ENCODE peak calls at places on chromosome 19, in seven cellular contexts. L, H, C, X, K, T and R are unnamed samples.

GRCh38 chr19:53545271-53546065 is 7.5 kb downstream of the ZNF331 start:
- DNase-seq in L (no peak), H (no peak), C (no peak), X (no peak), K (no peak), T (peak), R (no peak)

GRCh38 chr19:955803-956746 is 28.1 kb upstream of the WDR18 start:
- DNase-seq in L (no peak), H (no peak), C (no peak), X (no peak), K (no peak), T (no peak), R (no peak)

GRCh38 chr19:54311486-54311885 is 1.5 kb downstream of the LILRA5 start:
- DNase-seq in L (no peak), H (no peak), C (no peak), X (no peak), K (no peak), T (no peak), R (no peak)

GRCh38 chr19:42270346-42271044 is 1.4 kb downstream of the CIC start:
- DNase-seq in L (peak), H (no peak), C (peak), X (peak), K (no peak), T (peak), R (peak)

GRCh38 chr19:51009061-51009891 is 7.9 kb upstream of the KLK8 start:
- DNase-seq in L (no peak), H (no peak), C (no peak), X (no peak), K (no peak), T (no peak), R (no peak)

GRCh38 chr19:58546131-58546530 is 2.3 kb downstream of the TRIM28 start:
- DNase-seq in L (no peak), H (no peak), C (no peak), X (no peak), K (no peak), T (no peak), R (no peak)

GRCh38 chr19:35868172-35868822 is at the start of gene APLP1:
- DNase-seq in L (peak), H (peak), C (peak), X (peak), K (peak), T (peak), R (peak)

GRCh38 chr19:20503536-20503935 is 62.0 kb downstream of the ZNF737 start:
- DNase-seq in L (peak), H (no peak), C (no peak), X (no peak), K (no peak), T (peak), R (no peak)

GRCh38 chr19:4744451-4745170 is 21.0 kb upstream of the DPP9 start:
- DNase-seq in L (peak), H (no peak), C (no peak), X (no peak), K (no peak), T (peak), R (no peak)

GRCh38 chr19:8367327-8368001 is 3.5 kb downstream of the ANGPTL4 start:
- DNase-seq in L (peak), H (peak), C (peak), X (no peak), K (peak), T (peak), R (peak)

GRCh38 chr19:5150331-5150901 is 181.5 kb downstream of the KDM4B start:
- DNase-seq in L (no peak), H (no peak), C (no peak), X (no peak), K (peak), T (no peak), R (no peak)

GRCh38 chr19:1773173-1773572 is 19.9 kb downstream of the ONECUT3 start:
- DNase-seq in L (no peak), H (no peak), C (peak), X (no peak), K (no peak), T (no peak), R (no peak)

GRCh38 chr19:41784337-41785239 is 11.8 kb upstream of the CEACAM3 start:
- DNase-seq in L (no peak), H (no peak), C (peak), X (no peak), K (no peak), T (no peak), R (no peak)

GRCh38 chr19:45668342-45668871 is 386 bp downstream of the GIPR start:
- DNase-seq in L (no peak), H (no peak), C (no peak), X (no peak), K (no peak), T (no peak), R (no peak)
- H3K4me3 ChIP-seq in L (peak), H (peak), C (peak), X (peak), K (peak), T (peak), R (peak)

GRCh38 chr19:31126236-31126635 is 223.0 kb downstream of the TSHZ3 start:
- DNase-seq in L (no peak), H (no peak), C (no peak), X (no peak), K (no peak), T (no peak), R (no peak)
- H3K27ac ChIP-seq in L (no peak), H (no peak), C (no peak), X (no peak), K (no peak), T (peak), R (no peak)

DNA sequence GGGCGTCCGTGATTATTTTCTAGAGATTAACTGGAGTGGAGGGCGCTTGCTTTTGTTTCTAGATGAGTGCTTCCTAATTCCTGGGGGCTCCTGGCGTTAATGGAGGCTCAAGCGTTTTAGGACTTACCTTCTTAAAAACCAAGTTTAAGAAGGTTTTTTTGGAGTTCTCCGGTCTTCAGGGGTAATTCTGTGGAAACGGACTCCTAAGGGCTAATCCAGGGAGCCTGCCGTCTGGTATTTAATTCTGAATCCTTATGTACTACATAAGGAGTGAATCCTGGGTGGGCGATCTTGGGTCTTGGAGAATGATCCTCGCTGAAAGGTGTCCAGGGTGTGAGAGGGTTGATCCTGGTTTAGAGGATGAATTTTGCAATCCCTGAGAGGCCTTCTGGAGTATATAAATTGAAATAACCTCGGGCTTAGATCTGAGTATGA is 357 bp downstream of the RPS11 start:
- DNase-seq in L (no peak), H (no peak), C (no peak), X (no peak), K (no peak), T (no peak), R (no peak)
- TF ChIP-seq CTCF in L (no peak), H (no peak), C (no peak), X (no peak), K (no peak), T (no peak), R (no peak)

DNA sequence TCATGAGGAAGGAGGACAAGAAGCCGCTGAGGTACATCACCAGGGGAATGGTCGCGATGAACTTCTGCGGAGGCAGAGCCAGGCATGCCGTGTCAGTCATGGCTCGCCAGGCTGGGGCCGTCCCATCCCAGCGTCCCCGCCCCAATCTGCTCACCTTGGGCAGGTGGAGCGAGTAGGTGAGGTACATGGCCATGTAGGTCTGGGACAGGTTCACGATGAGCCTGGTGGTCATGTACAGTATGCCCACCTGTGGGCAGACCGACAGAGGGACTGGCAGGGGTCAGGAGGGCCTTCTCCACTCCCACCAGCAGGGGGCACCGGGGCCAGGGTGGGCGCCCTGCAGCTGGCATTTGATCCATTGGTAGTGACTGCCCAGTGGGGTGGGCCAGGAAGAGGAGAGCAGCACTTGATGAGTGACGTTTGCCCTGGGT is 8.3 kb downstream of the TEKTIP1 start:
- DNase-seq in L (no peak), H (no peak), C (no peak), X (peak), K (no peak), T (no peak), R (no peak)
- H3K4me3 ChIP-seq in L (no peak), H (no peak), C (no peak), X (no peak), K (no peak), T (no peak), R (no peak)

GRCh38 chr19:45170146-45171106 is 7.6 kb downstream of the TRAPPC6A start:
- DNase-seq in L (no peak), H (no peak), C (no peak), X (no peak), K (no peak), T (no peak), R (no peak)

GRCh38 chr19:45171211-45171623 is 6.8 kb downstream of the TRAPPC6A start:
- DNase-seq in L (peak), H (no peak), C (no peak), X (no peak), K (no peak), T (no peak), R (no peak)

GRCh38 chr19:45172611-45173208 is 5.3 kb downstream of the TRAPPC6A start:
- DNase-seq in L (no peak), H (no peak), C (no peak), X (no peak), K (no peak), T (no peak), R (no peak)

GRCh38 chr19:45173816-45174215 is 4.2 kb downstream of the TRAPPC6A start:
- DNase-seq in L (no peak), H (no peak), C (no peak), X (no peak), K (no peak), T (no peak), R (no peak)

DNA sequence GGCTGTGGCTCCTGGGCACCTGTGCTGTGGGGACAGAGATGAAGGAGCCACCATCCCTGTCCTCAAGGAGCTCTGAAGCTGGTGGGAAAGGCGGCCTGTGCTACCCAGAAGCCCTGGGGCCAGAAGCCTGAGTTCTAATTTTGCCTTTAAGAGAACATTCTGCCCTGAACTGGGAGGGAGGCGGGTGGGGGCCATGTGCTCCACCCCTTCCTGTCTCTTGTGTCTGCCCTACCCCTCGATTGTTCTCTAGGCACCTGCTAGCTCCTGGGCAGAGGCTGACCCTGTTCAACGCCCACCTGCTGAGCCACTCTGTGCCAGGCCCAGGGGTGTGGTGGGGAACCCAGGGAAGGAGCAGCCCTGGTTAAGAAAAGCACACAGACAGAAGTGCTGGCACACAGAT is 5.9 kb downstream of the TRAPPC6A start:
- DNase-seq in L (no peak), H (no peak), C (no peak), X (peak), K (no peak), T (no peak), R (no peak)
- H3K27ac ChIP-seq in L (peak), H (peak), C (peak), X (no peak), K (no peak), T (no peak), R (no peak)